ENCODE peak calls at places on chromosomes 11 and 22, in five cellular contexts. One of them, this sample, is unnamed.

GRCh38 chr22:38732251-38732815 is 23.5 kb downstream of the SUN2 start:
- DNase-seq in lower lobe of right lung: no peak
- DNase-seq in PC-3: no peak
- DNase-seq in A673: no peak
- DNase-seq in fibroblast of lung: no peak
- DNase-seq in this sample: no peak

GRCh38 chr11:94328587-94329080 is 24.3 kb downstream of the IZUMO1R start:
- DNase-seq in lower lobe of right lung: no peak
- DNase-seq in PC-3: no peak
- DNase-seq in A673: no peak
- DNase-seq in fibroblast of lung: no peak
- DNase-seq in this sample: no peak

GRCh38 chr22:31730344-31730711 is 19.6 kb downstream of the PRR14L start:
- DNase-seq in lower lobe of right lung: no peak
- DNase-seq in PC-3: no peak
- DNase-seq in A673: no peak
- DNase-seq in fibroblast of lung: no peak
- DNase-seq in this sample: no peak

GRCh38 chr11:102467080-102467708 is 14.6 kb upstream of the TMEM123 start:
- DNase-seq in lower lobe of right lung: no peak
- DNase-seq in PC-3: peak
- DNase-seq in A673: no peak
- DNase-seq in fibroblast of lung: no peak
- DNase-seq in this sample: no peak

GRCh38 chr11:122069946-122070345 is 46.1 kb downstream of the BLID start:
- DNase-seq in lower lobe of right lung: peak
- DNase-seq in PC-3: peak
- DNase-seq in A673: peak
- DNase-seq in fibroblast of lung: peak
- DNase-seq in this sample: peak

GRCh38 chr11:70420008-70420464 is 21.7 kb downstream of the CTTN start:
- DNase-seq in lower lobe of right lung: no peak
- DNase-seq in PC-3: peak
- DNase-seq in A673: no peak
- DNase-seq in fibroblast of lung: peak
- DNase-seq in this sample: peak

GRCh38 chr11:99739464-99740089 is 718.8 kb downstream of the CNTN5 start:
- DNase-seq in lower lobe of right lung: no peak
- DNase-seq in PC-3: peak
- DNase-seq in A673: peak
- DNase-seq in fibroblast of lung: peak
- DNase-seq in this sample: peak

GRCh38 chr11:129881570-129882170 is 13.7 kb downstream of the NFRKB start:
- DNase-seq in lower lobe of right lung: no peak
- DNase-seq in PC-3: peak
- DNase-seq in A673: peak
- DNase-seq in fibroblast of lung: peak
- DNase-seq in this sample: peak

GRCh38 chr11:9574806-9575530 is 1.5 kb downstream of the WEE1 start:
- DNase-seq in lower lobe of right lung: no peak
- DNase-seq in PC-3: peak
- DNase-seq in A673: peak
- DNase-seq in fibroblast of lung: peak
- DNase-seq in this sample: peak

GRCh38 chr11:34416746-34417145 is 22.0 kb upstream of the CAT start:
- DNase-seq in lower lobe of right lung: no peak
- DNase-seq in PC-3: no peak
- DNase-seq in A673: no peak
- DNase-seq in fibroblast of lung: peak
- DNase-seq in this sample: no peak

GRCh38 chr11:31799036-31799793 is 11.9 kb downstream of the PAX6 start:
- DNase-seq in lower lobe of right lung: no peak
- DNase-seq in PC-3: no peak
- DNase-seq in A673: no peak
- DNase-seq in fibroblast of lung: no peak
- DNase-seq in this sample: no peak

GRCh38 chr11:95375881-95376280 is 144.9 kb upstream of the SESN3 start:
- DNase-seq in lower lobe of right lung: no peak
- DNase-seq in PC-3: no peak
- DNase-seq in A673: no peak
- DNase-seq in fibroblast of lung: peak
- DNase-seq in this sample: peak

GRCh38 chr22:19805821-19806212 is 45.2 kb downstream of the TBX1 start:
- DNase-seq in lower lobe of right lung: peak
- DNase-seq in PC-3: peak
- DNase-seq in A673: no peak
- DNase-seq in fibroblast of lung: no peak
- DNase-seq in this sample: no peak

GRCh38 chr11:71115770-71116434 is 136.5 kb downstream of the SHANK2 start:
- DNase-seq in lower lobe of right lung: no peak
- DNase-seq in PC-3: no peak
- DNase-seq in A673: no peak
- DNase-seq in fibroblast of lung: peak
- DNase-seq in this sample: no peak

DNA sequence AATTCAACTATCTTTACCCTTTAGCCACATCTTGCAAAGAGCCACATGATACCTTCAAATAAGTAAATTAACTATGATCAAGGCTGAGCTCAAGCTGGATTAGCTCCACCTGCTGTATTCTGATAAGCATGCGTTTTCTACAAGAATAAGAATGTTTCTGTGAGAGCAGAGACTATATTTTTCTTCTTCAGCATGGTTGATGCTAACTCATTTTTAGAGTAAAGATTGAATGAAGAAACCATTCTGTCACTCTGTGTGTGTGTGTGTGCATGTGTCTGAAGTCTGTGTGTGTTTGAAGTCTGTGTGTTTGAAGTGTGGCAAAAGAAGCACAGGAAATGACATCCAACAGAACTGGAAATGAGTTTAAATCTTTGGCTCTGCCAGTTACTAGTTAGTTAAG is 12.0 kb upstream of the LAYN start:
- DNase-seq in lower lobe of right lung: no peak
- DNase-seq in PC-3: peak
- DNase-seq in A673: peak
- DNase-seq in fibroblast of lung: no peak
- DNase-seq in this sample: no peak
- TF ChIP-seq CTCF in lower lobe of right lung: no peak
- TF ChIP-seq CTCF in PC-3: peak
- TF ChIP-seq CTCF in A673: peak
- TF ChIP-seq CTCF in fibroblast of lung: peak
- TF ChIP-seq CTCF in this sample: peak

GRCh38 chr11:64060861-64061444 is 25.2 kb downstream of the FLRT1 start:
- DNase-seq in lower lobe of right lung: peak
- DNase-seq in PC-3: no peak
- DNase-seq in A673: peak
- DNase-seq in fibroblast of lung: peak
- DNase-seq in this sample: peak
- H3K27ac ChIP-seq in lower lobe of right lung: no peak
- H3K27ac ChIP-seq in PC-3: no peak
- H3K27ac ChIP-seq in A673: no peak
- H3K27ac ChIP-seq in fibroblast of lung: no peak
- H3K27ac ChIP-seq in this sample: no peak

GRCh38 chr11:12674936-12675696 is 895 bp downstream of the TEAD1 start:
- DNase-seq in lower lobe of right lung: peak
- DNase-seq in PC-3: no peak
- DNase-seq in A673: peak
- DNase-seq in fibroblast of lung: peak
- DNase-seq in this sample: no peak
- H3K4me3 ChIP-seq in lower lobe of right lung: peak
- H3K4me3 ChIP-seq in PC-3: peak
- H3K4me3 ChIP-seq in A673: peak
- H3K4me3 ChIP-seq in fibroblast of lung: peak
- H3K4me3 ChIP-seq in this sample: peak

DNA sequence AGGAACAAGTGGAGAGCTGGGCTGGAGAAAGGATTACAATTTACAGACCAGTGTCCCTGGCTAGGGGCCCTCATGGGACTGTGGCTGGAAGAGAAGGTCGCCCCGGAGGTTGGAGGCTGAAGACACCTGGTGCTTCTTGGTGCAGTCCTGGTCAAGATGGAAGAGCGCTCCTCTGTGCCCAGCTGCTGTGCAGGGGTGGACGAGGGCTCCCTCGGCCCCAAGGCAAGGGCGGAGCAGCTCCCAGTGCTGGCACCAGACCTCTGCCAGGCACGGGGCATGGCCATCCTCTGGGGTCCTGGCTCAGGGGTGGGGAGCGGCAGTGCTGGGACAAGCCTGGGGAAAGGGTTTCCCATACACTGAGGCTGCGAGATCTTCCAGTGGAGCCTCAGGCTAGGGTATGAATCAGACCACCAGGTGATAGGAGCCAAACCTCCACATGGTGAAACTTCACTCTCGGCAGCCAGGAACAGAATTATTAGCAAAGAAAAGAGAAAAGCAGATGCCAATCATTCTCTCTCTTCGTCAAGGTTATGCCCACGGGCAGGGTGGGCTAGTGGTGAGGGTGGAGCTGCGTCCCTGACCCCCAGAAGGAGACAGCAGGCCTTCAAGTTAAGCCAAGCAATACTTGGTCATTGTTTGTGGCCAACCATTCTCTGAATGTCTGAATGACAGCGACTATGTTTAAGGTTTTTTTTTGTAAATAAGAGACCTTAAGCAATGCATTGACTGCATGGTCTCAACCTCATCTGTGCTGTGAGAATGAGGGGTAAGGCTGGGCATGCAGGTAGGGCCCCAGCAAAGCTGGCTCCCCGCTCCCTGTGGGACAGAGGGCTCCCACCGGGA is 32.1 kb downstream of the PPM1F start:
- DNase-seq in lower lobe of right lung: no peak
- DNase-seq in PC-3: no peak
- DNase-seq in A673: no peak
- DNase-seq in fibroblast of lung: no peak
- DNase-seq in this sample: no peak
- TF ChIP-seq CTCF in lower lobe of right lung: no peak
- TF ChIP-seq CTCF in PC-3: no peak
- TF ChIP-seq CTCF in A673: no peak
- TF ChIP-seq CTCF in fibroblast of lung: no peak
- TF ChIP-seq CTCF in this sample: no peak

GRCh38 chr11:11805228-11805627 is 36.5 kb upstream of the USP47 start:
- DNase-seq in lower lobe of right lung: no peak
- DNase-seq in PC-3: no peak
- DNase-seq in A673: no peak
- DNase-seq in fibroblast of lung: no peak
- DNase-seq in this sample: no peak

GRCh38 chr11:11806074-11806473 is 35.7 kb upstream of the USP47 start:
- DNase-seq in lower lobe of right lung: no peak
- DNase-seq in PC-3: no peak
- DNase-seq in A673: no peak
- DNase-seq in fibroblast of lung: no peak
- DNase-seq in this sample: no peak

GRCh38 chr11:11807811-11808210 is 34.0 kb upstream of the USP47 start:
- DNase-seq in lower lobe of right lung: no peak
- DNase-seq in PC-3: no peak
- DNase-seq in A673: no peak
- DNase-seq in fibroblast of lung: no peak
- DNase-seq in this sample: no peak

GRCh38 chr11:11808992-11809583 is 32.7 kb upstream of the USP47 start:
- DNase-seq in lower lobe of right lung: no peak
- DNase-seq in PC-3: no peak
- DNase-seq in A673: peak
- DNase-seq in fibroblast of lung: no peak
- DNase-seq in this sample: no peak

GRCh38 chr11:11806586-11806985 is 35.2 kb upstream of the USP47 start:
- DNase-seq in lower lobe of right lung: no peak
- DNase-seq in PC-3: no peak
- DNase-seq in A673: no peak
- DNase-seq in fibroblast of lung: no peak
- DNase-seq in this sample: no peak
- H3K27ac ChIP-seq in lower lobe of right lung: no peak
- H3K27ac ChIP-seq in PC-3: no peak
- H3K27ac ChIP-seq in A673: no peak
- H3K27ac ChIP-seq in fibroblast of lung: no peak
- H3K27ac ChIP-seq in this sample: no peak

DNA sequence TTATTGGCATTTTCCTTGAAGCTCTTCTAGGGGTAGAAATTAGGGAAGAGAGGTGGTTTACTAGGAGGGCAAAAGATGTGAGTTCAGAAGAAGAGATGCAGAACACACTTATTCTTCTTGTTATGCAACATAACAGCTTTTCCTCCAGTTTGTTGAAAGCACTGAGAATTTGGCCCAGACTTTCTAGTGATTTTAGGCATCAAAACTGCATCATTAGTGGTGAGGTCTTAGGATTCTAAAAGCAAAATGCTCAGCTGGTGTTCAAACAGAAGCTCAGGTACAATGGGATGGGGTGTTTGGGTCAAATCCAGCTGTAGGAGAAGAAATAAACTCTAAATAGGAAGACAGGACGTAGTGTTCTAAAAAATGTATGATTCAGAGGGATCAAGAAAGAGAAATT is 221.1 kb downstream of the OPCML start:
- DNase-seq in lower lobe of right lung: no peak
- DNase-seq in PC-3: no peak
- DNase-seq in A673: no peak
- DNase-seq in fibroblast of lung: no peak
- DNase-seq in this sample: no peak
- H3K4me3 ChIP-seq in lower lobe of right lung: no peak
- H3K4me3 ChIP-seq in PC-3: no peak
- H3K4me3 ChIP-seq in A673: no peak
- H3K4me3 ChIP-seq in fibroblast of lung: no peak
- H3K4me3 ChIP-seq in this sample: no peak

GRCh38 chr11:64358907-64359711 is at the start of gene RPS6KA4:
- DNase-seq in lower lobe of right lung: peak
- DNase-seq in PC-3: peak
- DNase-seq in A673: peak
- DNase-seq in fibroblast of lung: peak
- DNase-seq in this sample: peak

GRCh38 chr11:64359712-64360402 is 895 bp downstream of the RPS6KA4 start:
- DNase-seq in lower lobe of right lung: peak
- DNase-seq in PC-3: peak
- DNase-seq in A673: no peak
- DNase-seq in fibroblast of lung: no peak
- DNase-seq in this sample: no peak

GRCh38 chr11:64361659-64362058 is 2.7 kb downstream of the RPS6KA4 start:
- DNase-seq in lower lobe of right lung: no peak
- DNase-seq in PC-3: no peak
- DNase-seq in A673: no peak
- DNase-seq in fibroblast of lung: no peak
- DNase-seq in this sample: no peak

GRCh38 chr11:64362339-64362738 is 3.4 kb downstream of the RPS6KA4 start:
- DNase-seq in lower lobe of right lung: no peak
- DNase-seq in PC-3: no peak
- DNase-seq in A673: no peak
- DNase-seq in fibroblast of lung: no peak
- DNase-seq in this sample: no peak

GRCh38 chr11:64360403-64360980 is 1.5 kb downstream of the RPS6KA4 start:
- DNase-seq in lower lobe of right lung: no peak
- DNase-seq in PC-3: no peak
- DNase-seq in A673: no peak
- DNase-seq in fibroblast of lung: no peak
- DNase-seq in this sample: no peak
- TF ChIP-seq CTCF in lower lobe of right lung: no peak
- TF ChIP-seq CTCF in PC-3: no peak
- TF ChIP-seq CTCF in A673: no peak
- TF ChIP-seq CTCF in fibroblast of lung: no peak
- TF ChIP-seq CTCF in this sample: no peak

This sample was measured in brain microvascular endothelial cell.